ENCODE peak calls at places on chromosomes 4 and X, in five cellular contexts. H, Q, P, V and O are unnamed samples. For H3K9me3, the result is how much of the 10 kb centered on the place peaks cover.

GRCh38 chr4:121192500-121192899 is 28.4 kb upstream of the TNIP3 start:
- DNase-seq in H (peak), Q (no peak), V (no peak), P (no peak), O (no peak)

GRCh38 chr4:142845293-142846070 is 619 bp downstream of the INPP4B start:
- DNase-seq in H (peak), V (no peak), P (no peak), Q (peak), O (no peak)

GRCh38 chr4:118032691-118033090 is 1.6 kb upstream of the NDST3 start:
- DNase-seq in H (no peak), V (no peak), Q (no peak), P (peak), O (no peak)

GRCh38 chrX:129523076-129524055 is at the start of gene SMARCA1:
- DNase-seq in H (peak), Q (peak), P (peak), V (no peak), O (no peak)

GRCh38 chr4:185210102-185210981 is 944 bp downstream of the SNX25 start:
- DNase-seq in H (peak), P (peak), V (peak), Q (peak), O (peak)

GRCh38 chr4:21290562-21290961 is 590.3 kb downstream of the PACRGL start:
- DNase-seq in Q (no peak), P (no peak), H (no peak), V (no peak), O (no peak)

GRCh38 chr4:170887396-170887795 is 797.6 kb upstream of the AADAT start:
- DNase-seq in P (no peak), V (no peak), Q (no peak), H (no peak), O (no peak)

GRCh38 chr4:136036744-136037143 is 1495.5 kb downstream of the PCDH18 start:
- DNase-seq in H (no peak), P (peak), V (no peak), Q (no peak), O (no peak)

GRCh38 chr4:95092762-95093161 is 335.0 kb downstream of the BMPR1B start:
- DNase-seq in Q (no peak), V (no peak), P (no peak), H (peak), O (no peak)

GRCh38 chr4:81452452-81453011 is 19.2 kb downstream of the RASGEF1B start:
- DNase-seq in H (no peak), Q (no peak), V (no peak), P (peak), O (no peak)

GRCh38 chr4:174753031-174753430 is 76.0 kb downstream of the GLRA3 start:
- DNase-seq in V (no peak), P (no peak), H (no peak), Q (no peak), O (no peak)

GRCh38 chr4:675036-675804 is 878 bp downstream of the MYL5 start:
- DNase-seq in V (peak), P (no peak), Q (peak), H (no peak), O (no peak)

GRCh38 chr4:3010998-3011397 is 47.6 kb downstream of the GRK4 start:
- DNase-seq in Q (no peak), P (peak), V (no peak), H (no peak), O (no peak)

GRCh38 chr4:83850435-83850834 is 314.5 kb downstream of the GPAT3 start:
- DNase-seq in P (peak), H (peak), Q (no peak), V (no peak), O (no peak)

GRCh38 chr4:153233761-153234371 is 29.6 kb downstream of the TRIM2 start:
- DNase-seq in H (no peak), V (no peak), P (peak), Q (no peak), O (no peak)

GRCh38 chrX:134782796-134783195 is 124.5 kb upstream of the PLAC1 start:
- DNase-seq in P (no peak), H (peak), V (no peak), Q (no peak), O (no peak)

GRCh38 chrX:71212536-71212935 is 10.5 kb upstream of the GJB1 start:
- DNase-seq in Q (no peak), V (no peak), P (no peak), H (no peak), O (no peak)

GRCh38 chr4:82268050-82268825 is 105.6 kb downstream of the HNRNPD start:
- DNase-seq in V (peak), P (peak), H (peak), Q (peak), O (no peak)

GRCh38 chr4:107931775-107932321 is 499 bp downstream of the CYP2U1 start:
- DNase-seq in H (no peak), Q (no peak), V (peak), P (no peak), O (peak)

DNA sequence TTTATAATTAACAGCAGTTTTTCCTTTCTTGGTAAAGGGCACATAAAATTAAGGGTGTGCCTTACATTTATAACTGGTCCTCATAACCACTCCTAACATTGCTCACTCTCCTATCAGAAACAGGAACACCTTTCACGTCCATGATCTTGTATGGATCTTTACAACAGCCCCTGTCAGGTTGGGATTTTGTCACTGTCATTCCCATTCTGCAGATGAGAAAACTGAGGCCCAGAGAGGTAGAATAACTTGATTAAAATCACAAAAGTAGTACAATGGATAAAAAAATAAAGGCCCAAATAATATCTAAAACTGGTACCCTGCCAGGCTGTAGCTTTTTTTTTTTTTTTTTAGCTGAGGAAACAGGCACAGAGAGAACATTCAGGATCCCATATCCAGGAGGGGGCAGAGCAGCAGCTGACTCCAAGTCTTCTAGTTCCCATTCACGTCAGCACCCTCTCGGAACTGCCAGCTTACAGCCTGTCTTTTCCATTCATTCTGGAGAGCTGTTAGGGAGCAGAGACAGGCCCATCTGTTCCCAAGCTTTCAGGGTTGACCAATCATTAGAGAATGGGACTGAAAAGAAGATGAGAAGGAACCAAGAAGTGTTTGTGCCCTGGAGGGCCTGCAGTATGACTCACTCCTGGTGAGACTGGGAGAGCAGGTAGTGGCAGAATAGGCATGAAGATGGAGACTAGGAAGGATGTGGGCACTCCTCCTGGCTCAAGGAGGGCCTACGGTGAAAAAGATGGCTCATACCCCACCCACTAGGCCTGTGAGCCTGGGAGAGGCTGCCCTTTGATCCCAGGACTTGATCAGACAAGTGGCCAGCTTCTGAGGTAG is 7.3 kb downstream of the SUV39H1 start:
- DNase-seq in H (peak), V (no peak), Q (no peak), P (no peak), O (no peak)
- H3K9me3 ChIP-seq in H (under half), V (under half), Q (under half), P (under half), O (under half)

DNA sequence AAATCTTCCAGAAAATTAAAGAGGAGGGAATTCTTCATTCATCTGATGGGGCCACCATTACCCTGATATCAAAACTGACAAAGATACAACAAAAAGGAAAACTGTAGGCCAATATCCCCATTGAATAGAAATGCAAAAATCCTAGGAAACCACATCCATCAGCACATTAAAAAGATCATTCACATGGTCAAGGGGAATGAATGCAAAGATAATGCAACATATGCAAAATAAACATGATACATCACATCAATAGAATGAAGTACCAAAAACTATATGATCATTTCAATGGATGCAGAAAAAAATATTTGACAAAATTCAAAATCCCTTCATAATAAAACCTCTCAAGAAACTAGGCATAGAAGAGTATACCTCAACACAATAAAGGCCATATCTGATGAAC is 108.9 kb upstream of the SH3RF1 start:
- DNase-seq in P (no peak), V (no peak), H (no peak), Q (no peak), O (no peak)
- H3K9me3 ChIP-seq in P (under half), V (under half), H (under half), Q (under half), O (under half)

GRCh38 chr4:7514281-7514680 is 79.6 kb upstream of the PSAPL1 start:
- DNase-seq in V (no peak), Q (no peak), H (no peak), P (no peak), O (no peak)
- H3K9me3 ChIP-seq in V (under half), Q (under half), H (under half), P (under half), O (under half)

DNA sequence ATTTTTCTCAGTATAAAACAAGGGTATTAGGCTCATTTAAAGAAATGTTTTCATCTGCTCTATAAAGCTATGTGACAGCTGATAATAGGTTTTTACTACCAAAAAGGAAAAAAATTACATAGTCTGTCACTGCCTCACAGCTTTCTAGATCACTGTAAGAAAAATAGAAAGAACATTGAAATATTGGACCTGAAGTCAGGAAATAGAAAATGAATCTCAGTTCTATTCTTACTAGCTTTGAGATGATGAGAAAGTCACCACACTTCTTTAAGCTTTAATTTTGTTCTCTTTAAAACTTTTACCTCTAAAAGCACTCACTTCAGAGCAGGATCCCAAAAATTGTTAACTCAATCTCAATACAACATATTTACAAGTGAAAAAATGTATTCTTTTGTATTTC is 45.3 kb upstream of the CAMK2D start:
- DNase-seq in Q (no peak), V (no peak), H (no peak), P (no peak), O (no peak)
- H3K9me3 ChIP-seq in Q (under half), V (under half), H (under half), P (under half), O (under half)

DNA sequence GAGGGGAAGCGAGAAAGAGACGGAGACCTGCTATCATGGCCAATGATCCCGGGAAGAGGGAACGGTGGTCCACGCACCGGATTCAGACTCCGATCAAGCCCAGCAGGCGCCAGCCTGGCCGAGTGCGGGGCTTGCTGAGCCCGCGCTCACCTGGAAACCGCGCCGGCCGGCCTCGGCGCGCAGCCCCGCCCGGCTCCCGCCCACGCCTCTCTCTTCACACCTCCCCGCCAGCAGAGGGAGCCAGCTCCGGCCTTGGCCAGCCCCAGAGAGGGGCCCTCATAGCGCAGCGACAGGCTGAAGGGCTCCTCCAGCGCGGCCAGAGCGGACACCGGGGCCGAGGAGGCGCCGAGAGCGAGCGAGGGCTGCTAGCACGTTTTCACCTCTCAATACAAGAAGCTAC is 36.8 kb upstream of the SPANXN2 start:
- DNase-seq in V (no peak), P (no peak), Q (no peak), H (peak), O (no peak)
- H3K9me3 ChIP-seq in V (under half), P (under half), Q (under half), H (under half), O (under half)

DNA sequence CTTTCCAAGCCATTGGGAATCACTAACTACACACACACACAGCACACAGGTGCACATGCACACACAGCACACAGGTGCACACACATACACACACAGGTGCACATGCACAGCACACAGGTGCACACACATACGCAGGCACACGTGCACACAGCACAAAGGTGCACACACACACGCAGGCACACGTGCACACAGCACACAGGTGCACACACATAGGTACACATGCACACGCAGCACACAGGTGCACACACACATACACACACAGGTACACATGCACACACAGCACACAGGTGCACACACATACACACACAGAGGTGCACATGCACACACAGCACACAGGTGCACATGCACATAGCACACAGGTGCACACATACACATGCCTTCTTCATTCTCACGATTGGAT is 80.9 kb downstream of the HMX1 start:
- DNase-seq in Q (no peak), V (no peak), H (no peak), P (no peak), O (no peak)
- H3K9me3 ChIP-seq in Q (under half), V (under half), H (under half), P (under half), O (under half)